ENCODE peak calls at places on chromosomes 6 and 20, in five cellular contexts. J is GM12865, C is HEK293T, T is T-cell, U is HCEC 1CT. R is an unnamed sample.
A peak's percentile ranks its signal among the peaks of the same experiment; 100 is the strongest.

GRCh38 chr20:29300579-29301551 is 1956.6 kb upstream of the DEFB115 start:
- DNase-seq in J (no peak), C (no peak), T (no peak), U (no peak), R (no peak)

GRCh38 chr6:162409986-162410715 is 317.4 kb downstream of the PRKN start:
- DNase-seq in J (no peak), C (no peak), T (no peak), U (no peak), R (no peak)

GRCh38 chr20:4018015-4018748 is 2.8 kb upstream of the RNF24 start:
- DNase-seq in J (no peak), C (no peak), T (no peak), U (peak; percentile 65), R (no peak)

GRCh38 chr6:7920425-7920824 is 9.8 kb upstream of the TXNDC5 start:
- DNase-seq in J (no peak), C (no peak), T (no peak), U (no peak), R (no peak)

GRCh38 chr20:12592756-12593155 is 416.0 kb upstream of the SPTLC3 start:
- DNase-seq in J (no peak), C (no peak), T (no peak), U (no peak), R (no peak)

GRCh38 chr20:58621906-58622548 is 29.1 kb upstream of the STX16 start:
- DNase-seq in J (no peak), C (no peak), T (no peak), U (no peak), R (no peak)

GRCh38 chr6:141133836-141134235 is 998.9 kb upstream of the GJE1 start:
- DNase-seq in J (no peak), C (no peak), T (no peak), U (no peak), R (no peak)

GRCh38 chr20:60857708-60858107 is 394.4 kb upstream of the CDH4 start:
- DNase-seq in J (no peak), C (no peak), T (no peak), U (peak; percentile 67), R (no peak)

GRCh38 chr20:38839563-38839962 is 34.1 kb downstream of the PPP1R16B start:
- DNase-seq in J (no peak), C (no peak), T (no peak), U (no peak), R (no peak)

GRCh38 chr6:157223021-157223430 is 100.3 kb downstream of the TMEM242 start:
- DNase-seq in J (no peak), C (no peak), T (no peak), U (no peak), R (peak; percentile 79)

GRCh38 chr6:36769676-36770499 is 69.4 kb downstream of the CPNE5 start:
- DNase-seq in J (peak; percentile 46), C (no peak), T (peak; percentile 14), U (peak; percentile 75), R (peak; percentile 62)